ENCODE peak calls at places on chromosomes 1 and 21, in five cellular contexts. B is fibroblast of lung, T is tibial nerve, R is foreskin keratinocyte, O is tibial artery. W is an unnamed sample.

GRCh38 chr1:233295775-233296322 is 324 bp upstream of the PCNX2 start:
- DNase-seq in T (no peak), O (no peak), B (no peak), R (no peak), W (no peak)

GRCh38 chr1:119565131-119565772 is 58.2 kb downstream of the HSD3B1 start:
- DNase-seq in T (no peak), O (no peak), R (no peak), B (no peak), W (no peak)

GRCh38 chr1:24555591-24556413 is at the start of gene NCMAP:
- DNase-seq in R (no peak), T (no peak), B (no peak), O (no peak), W (no peak)

GRCh38 chr1:26932536-26932935 is 11.0 kb downstream of the NUDC start:
- DNase-seq in B (no peak), O (no peak), T (no peak), R (no peak), W (no peak)

GRCh38 chr1:198435044-198435443 is 105.4 kb downstream of the ATP6V1G3 start:
- DNase-seq in O (no peak), B (no peak), R (no peak), T (no peak), W (no peak)

GRCh38 chr1:180909005-180909414 is 3.7 kb upstream of the KIAA1614 start:
- DNase-seq in B (no peak), R (no peak), O (no peak), T (no peak), W (no peak)

GRCh38 chr1:244304156-244304555 is 147.6 kb downstream of the ADSS2 start:
- DNase-seq in R (no peak), B (no peak), O (no peak), T (no peak), W (no peak)

GRCh38 chr1:55970711-55971110 is 608.7 kb downstream of the PLPP3 start:
- DNase-seq in O (no peak), R (no peak), T (no peak), B (peak; percentile 87), W (peak; percentile 11)

GRCh38 chr1:86190873-86191272 is 34.3 kb upstream of the COL24A1 start:
- DNase-seq in T (no peak), R (no peak), B (no peak), O (no peak), W (no peak)

GRCh38 chr1:22878626-22879025 is 94.0 kb downstream of the LACTBL1 start:
- DNase-seq in O (no peak), T (no peak), B (no peak), R (no peak), W (no peak)

GRCh38 chr1:171357179-171357578 is 43.2 kb downstream of the FMO4 start:
- DNase-seq in B (no peak), R (no peak), O (no peak), T (no peak), W (no peak)

GRCh38 chr1:30304080-30304479 is 419.3 kb downstream of the MATN1 start:
- DNase-seq in O (no peak), T (no peak), B (no peak), R (no peak), W (no peak)

GRCh38 chr1:223123238-223123976 is 19.6 kb downstream of the TLR5 start:
- DNase-seq in T (peak; percentile 73), R (no peak), B (peak; percentile 28), O (peak; percentile 55), W (peak; percentile 61)

GRCh38 chr1:117646007-117646913 is 40.4 kb downstream of the TENT5C start:
- DNase-seq in B (no peak), T (no peak), R (no peak), O (no peak), W (no peak)

GRCh38 chr1:47223174-47223920 is 8.7 kb downstream of the TAL1 start:
- DNase-seq in O (no peak), T (no peak), R (no peak), B (no peak), W (no peak)

GRCh38 chr1:160868141-160868540 is 5.5 kb upstream of the CD244 start:
- DNase-seq in O (no peak), T (no peak), R (no peak), B (no peak), W (no peak)

GRCh38 chr1:20530901-20531300 is 21.5 kb upstream of the FAM43B start:
- DNase-seq in T (no peak), R (no peak), B (no peak), O (no peak), W (peak; percentile 55)

GRCh38 chr1:232630047-232630893 is at the start of gene SIPA1L2:
- DNase-seq in O (peak; percentile 93), T (peak; percentile 85), B (peak; percentile 91), R (peak; percentile 46), W (peak; percentile 46)

GRCh38 chr1:53835491-53835890 is 2.6 kb downstream of the NDC1 start:
- DNase-seq in T (no peak), B (peak; percentile 65), O (no peak), R (no peak), W (peak; percentile 41)

GRCh38 chr1:93567255-93567918 is 114.2 kb downstream of the BCAR3 start:
- DNase-seq in T (no peak), R (peak; percentile 63), O (no peak), B (peak; percentile 96), W (peak; percentile 92)

GRCh38 chr1:158353333-158354038 is at the start of gene CD1E:
- DNase-seq in B (no peak), O (no peak), R (no peak), T (no peak), W (no peak)

GRCh38 chr1:157820299-157820698 is 379 bp upstream of the FCRL1 start:
- DNase-seq in B (no peak), R (no peak), O (no peak), T (no peak), W (no peak)

GRCh38 chr1:215719569-215719968 is 152.5 kb downstream of the KCTD3 start:
- DNase-seq in B (peak; percentile 25), R (peak; percentile 37), T (no peak), O (no peak), W (peak; percentile 46)

GRCh38 chr1:18470650-18471355 is 9.9 kb upstream of the KLHDC7A start:
- DNase-seq in O (no peak), T (no peak), B (no peak), R (no peak), W (no peak)

GRCh38 chr1:109978761-109979488 is 5.6 kb upstream of the AHCYL1 start:
- DNase-seq in B (no peak), O (no peak), R (no peak), T (no peak), W (no peak)

GRCh38 chr1:40594187-40594531 is 62.7 kb downstream of the ZNF684 start:
- DNase-seq in B (no peak), O (no peak), R (no peak), T (no peak), W (no peak)

GRCh38 chr1:97845805-97846204 is 75.0 kb downstream of the DPYD start:
- DNase-seq in R (no peak), T (no peak), O (no peak), B (no peak), W (no peak)

GRCh38 chr1:12279728-12280469 is 50.1 kb downstream of the VPS13D start:
- DNase-seq in R (no peak), O (no peak), B (no peak), T (no peak), W (no peak)

GRCh38 chr21:42565206-42565810 is 51.7 kb downstream of the SLC37A1 start:
- DNase-seq in R (no peak), B (no peak), O (peak; percentile 12), T (no peak), W (no peak)

GRCh38 chr21:46667191-46667734 is 31.8 kb downstream of the PRMT2 start:
- DNase-seq in R (peak; percentile 35), T (no peak), O (no peak), B (peak; percentile 48), W (no peak)

GRCh38 chr1:107076846-107077245 is 20.4 kb downstream of the PRMT6 start:
- DNase-seq in O (no peak), R (peak; percentile 46), T (no peak), B (peak; percentile 92), W (peak; percentile 92)

GRCh38 chr1:8136766-8137165 is 110.7 kb upstream of the ERRFI1 start:
- DNase-seq in T (no peak), R (no peak), B (no peak), O (no peak), W (no peak)

GRCh38 chr1:243421784-243422183 is 165.9 kb downstream of the SDCCAG8 start:
- DNase-seq in B (peak; percentile 93), O (no peak), R (peak; percentile 64), T (no peak), W (peak; percentile 29)

DNA sequence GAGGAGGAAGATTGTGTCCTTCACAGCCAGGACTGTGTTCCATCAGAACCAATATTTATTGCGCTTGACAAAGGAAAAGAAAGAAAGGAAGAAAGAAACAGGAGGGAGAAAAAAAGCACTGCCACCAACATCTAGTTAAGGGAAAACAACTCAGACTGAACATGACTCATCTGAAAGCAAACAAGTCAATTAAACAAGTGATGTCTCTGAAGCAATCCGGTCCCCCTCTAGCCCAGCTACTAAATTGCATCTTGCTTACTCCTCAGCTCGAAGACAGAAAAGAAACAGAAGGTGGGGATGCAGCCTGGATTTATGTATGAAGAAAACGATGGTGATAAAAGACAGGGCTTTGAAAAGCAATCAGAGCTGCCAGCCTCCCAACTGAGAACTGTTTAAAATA is 188.2 kb downstream of the OMA1 start:
- DNase-seq in B (no peak), O (no peak), T (no peak), R (no peak), W (peak; percentile 57)
- TF ChIP-seq CTCF in B (no peak), O (no peak), T (no peak), R (no peak), W (no peak)

GRCh38 chr1:115764541-115764940 is 4.0 kb downstream of the CASQ2 start:
- DNase-seq in O (no peak), R (no peak), T (no peak), B (peak; percentile 8), W (peak; percentile 15)
- TF ChIP-seq CTCF in O (peak; percentile 27), R (peak; percentile 77), T (peak; percentile 28), B (peak; percentile 57), W (peak; percentile 74)

GRCh38 chr1:185695299-185695698 is 38.9 kb upstream of the HMCN1 start:
- DNase-seq in T (no peak), R (no peak), O (no peak), B (no peak), W (no peak)
- TF ChIP-seq CTCF in T (no peak), R (peak; percentile 58), O (no peak), B (no peak), W (peak; percentile 51)

GRCh38 chr1:173255214-173255813 is 48.2 kb upstream of the TNFSF4 start:
- DNase-seq in O (no peak), T (peak; percentile 8), R (no peak), B (peak; percentile 39), W (peak; percentile 24)
- TF ChIP-seq CTCF in O (no peak), T (peak; percentile 61), R (peak; percentile 84), B (peak; percentile 70), W (peak; percentile 93)

GRCh38 chr21:44337428-44337827 is 1.8 kb downstream of the CFAP410 start:
- DNase-seq in T (no peak), B (no peak), R (no peak), O (no peak), W (no peak)
- TF ChIP-seq CTCF in T (no peak), B (no peak), R (no peak), O (no peak), W (no peak)